ENCODE peak calls at places on chromosomes 6 and 20, in four cellular contexts. One of them, this sample, is unnamed.

GRCh38 chr6:57035549-57035948 is 10.9 kb upstream of the KIAA1586 start:
- DNase-seq in tibial artery: no peak
- DNase-seq in cardiac muscle cell: no peak
- DNase-seq in brain microvascular endothelial cell: no peak
- DNase-seq in this sample: no peak

GRCh38 chr6:157763129-157763893 is 59.7 kb upstream of the SNX9 start:
- DNase-seq in cardiac muscle cell: peak
- DNase-seq in brain microvascular endothelial cell: peak
- DNase-seq in tibial artery: no peak
- DNase-seq in this sample: no peak

GRCh38 chr6:84825461-84825860 is 61.1 kb upstream of the TBX18 start:
- DNase-seq in cardiac muscle cell: peak
- DNase-seq in brain microvascular endothelial cell: peak
- DNase-seq in tibial artery: no peak
- DNase-seq in this sample: no peak

GRCh38 chr20:3935956-3936340 is 46.8 kb downstream of the PANK2 start:
- DNase-seq in cardiac muscle cell: no peak
- DNase-seq in brain microvascular endothelial cell: no peak
- DNase-seq in tibial artery: no peak
- DNase-seq in this sample: no peak

GRCh38 chr6:43572015-43572414 is 3.8 kb downstream of the XPO5 start:
- DNase-seq in tibial artery: no peak
- DNase-seq in cardiac muscle cell: no peak
- DNase-seq in brain microvascular endothelial cell: no peak
- DNase-seq in this sample: no peak

GRCh38 chr6:67219336-67219735 is 1415.7 kb upstream of the ADGRB3 start:
- DNase-seq in tibial artery: no peak
- DNase-seq in cardiac muscle cell: peak
- DNase-seq in brain microvascular endothelial cell: no peak
- DNase-seq in this sample: no peak

GRCh38 chr6:16730720-16731502 is 30.3 kb downstream of the ATXN1 start:
- DNase-seq in brain microvascular endothelial cell: no peak
- DNase-seq in tibial artery: no peak
- DNase-seq in cardiac muscle cell: no peak
- DNase-seq in this sample: no peak

GRCh38 chr6:88730602-88731001 is 232.8 kb downstream of the RNGTT start:
- DNase-seq in cardiac muscle cell: peak
- DNase-seq in tibial artery: no peak
- DNase-seq in brain microvascular endothelial cell: peak
- DNase-seq in this sample: peak

GRCh38 chr6:53956068-53956711 is 155.1 kb upstream of the MLIP start:
- DNase-seq in cardiac muscle cell: peak
- DNase-seq in tibial artery: peak
- DNase-seq in brain microvascular endothelial cell: peak
- DNase-seq in this sample: no peak

GRCh38 chr20:59835448-59836395 is 97.7 kb downstream of the SYCP2 start:
- DNase-seq in brain microvascular endothelial cell: peak
- DNase-seq in cardiac muscle cell: peak
- DNase-seq in tibial artery: no peak
- DNase-seq in this sample: peak

GRCh38 chr6:123965894-123966293 is 162.2 kb downstream of the NKAIN2 start:
- DNase-seq in cardiac muscle cell: peak
- DNase-seq in tibial artery: no peak
- DNase-seq in brain microvascular endothelial cell: no peak
- DNase-seq in this sample: no peak

GRCh38 chr20:37192137-37192854 is 12.9 kb upstream of the MROH8 start:
- DNase-seq in tibial artery: peak
- DNase-seq in brain microvascular endothelial cell: peak
- DNase-seq in cardiac muscle cell: peak
- DNase-seq in this sample: peak

GRCh38 chr20:9555781-9556180 is 41.4 kb downstream of the LAMP5 start:
- DNase-seq in brain microvascular endothelial cell: no peak
- DNase-seq in cardiac muscle cell: no peak
- DNase-seq in tibial artery: no peak
- DNase-seq in this sample: no peak

GRCh38 chr6:25404693-25405169 is 125.6 kb downstream of the CARMIL1 start:
- DNase-seq in brain microvascular endothelial cell: no peak
- DNase-seq in tibial artery: no peak
- DNase-seq in cardiac muscle cell: no peak
- DNase-seq in this sample: no peak

GRCh38 chr20:40283689-40284088 is 405.3 kb downstream of the MAFB start:
- DNase-seq in brain microvascular endothelial cell: no peak
- DNase-seq in tibial artery: no peak
- DNase-seq in cardiac muscle cell: no peak
- DNase-seq in this sample: no peak

GRCh38 chr20:23314714-23315498 is 35.7 kb upstream of the NXT1 start:
- DNase-seq in brain microvascular endothelial cell: no peak
- DNase-seq in tibial artery: peak
- DNase-seq in cardiac muscle cell: no peak
- DNase-seq in this sample: no peak

GRCh38 chr20:29298759-29299613 is 1958.5 kb upstream of the DEFB115 start:
- DNase-seq in brain microvascular endothelial cell: no peak
- DNase-seq in tibial artery: no peak
- DNase-seq in cardiac muscle cell: peak
- DNase-seq in this sample: no peak

GRCh38 chr20:35200255-35200654 is 26.2 kb upstream of the MMP24 start:
- DNase-seq in cardiac muscle cell: peak
- DNase-seq in brain microvascular endothelial cell: peak
- DNase-seq in tibial artery: no peak
- DNase-seq in this sample: peak

GRCh38 chr6:29596381-29596900 is 11.5 kb downstream of the OR2H2 start:
- DNase-seq in cardiac muscle cell: no peak
- DNase-seq in brain microvascular endothelial cell: no peak
- DNase-seq in tibial artery: no peak
- DNase-seq in this sample: no peak

GRCh38 chr6:4732691-4733315 is 43.4 kb upstream of the CDYL start:
- DNase-seq in tibial artery: peak
- DNase-seq in brain microvascular endothelial cell: peak
- DNase-seq in cardiac muscle cell: peak
- DNase-seq in this sample: peak

DNA sequence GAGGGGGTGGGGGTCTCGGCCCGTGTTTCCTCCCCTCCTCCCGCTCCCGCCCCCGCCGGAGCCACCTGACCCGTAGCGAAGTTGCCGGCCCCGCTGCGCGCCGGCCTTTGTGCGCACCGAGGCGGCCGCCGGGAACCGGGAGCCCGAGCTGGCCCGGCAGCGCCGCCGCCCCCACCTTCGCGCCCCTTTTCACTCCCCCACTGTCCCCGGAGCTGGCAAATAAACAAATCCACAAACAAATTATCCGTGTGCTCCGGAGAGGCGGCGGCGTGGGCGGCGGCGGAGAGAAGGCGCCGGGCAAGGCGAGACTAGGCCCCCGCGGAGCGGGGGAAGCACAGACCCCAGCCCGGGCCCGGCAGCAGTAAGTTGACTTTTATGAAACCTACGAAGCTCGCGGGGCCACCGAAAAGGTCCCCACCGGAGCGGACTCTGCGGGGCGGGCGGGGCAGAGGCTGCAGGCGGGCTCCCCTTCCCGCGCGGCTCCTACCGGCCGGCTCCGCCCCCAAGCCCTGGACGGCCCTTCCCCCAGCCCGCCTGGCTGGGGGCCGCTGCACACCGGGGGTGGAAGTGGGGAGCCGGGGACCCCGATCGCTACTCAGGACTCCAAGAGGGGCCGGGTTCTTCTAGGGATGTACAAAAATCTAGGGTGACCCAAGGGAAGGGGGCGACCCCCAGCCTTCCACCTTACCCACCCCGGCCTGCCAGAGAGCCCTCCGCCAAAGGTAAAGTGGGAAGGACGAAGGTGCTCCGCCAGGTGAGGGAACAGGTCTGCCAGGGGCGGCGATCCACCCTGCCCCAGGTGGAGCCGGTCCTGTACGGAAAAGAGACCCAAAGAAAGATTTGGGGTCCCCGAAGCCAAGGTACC is 40.7 kb downstream of the YTHDF1 start:
- DNase-seq in brain microvascular endothelial cell: no peak
- DNase-seq in tibial artery: no peak
- DNase-seq in cardiac muscle cell: no peak
- DNase-seq in this sample: no peak
- H3K4me3 ChIP-seq in brain microvascular endothelial cell: no peak
- H3K4me3 ChIP-seq in tibial artery: no peak
- H3K4me3 ChIP-seq in cardiac muscle cell: peak
- H3K4me3 ChIP-seq in this sample: no peak

GRCh38 chr20:46056970-46057855 is 28.2 kb downstream of the SLC12A5 start:
- DNase-seq in brain microvascular endothelial cell: no peak
- DNase-seq in cardiac muscle cell: peak
- DNase-seq in tibial artery: peak
- DNase-seq in this sample: no peak

GRCh38 chr20:46060301-46060881 is 29.4 kb downstream of the NCOA5 start:
- DNase-seq in cardiac muscle cell: no peak
- DNase-seq in brain microvascular endothelial cell: no peak
- DNase-seq in tibial artery: no peak
- DNase-seq in this sample: no peak

GRCh38 chr20:46058656-46059281 is 29.8 kb downstream of the SLC12A5 start:
- DNase-seq in tibial artery: no peak
- DNase-seq in cardiac muscle cell: no peak
- DNase-seq in brain microvascular endothelial cell: no peak
- DNase-seq in this sample: no peak

GRCh38 chr20:46056027-46056833 is 27.2 kb downstream of the SLC12A5 start:
- DNase-seq in cardiac muscle cell: no peak
- DNase-seq in brain microvascular endothelial cell: no peak
- DNase-seq in tibial artery: no peak
- DNase-seq in this sample: no peak

DNA sequence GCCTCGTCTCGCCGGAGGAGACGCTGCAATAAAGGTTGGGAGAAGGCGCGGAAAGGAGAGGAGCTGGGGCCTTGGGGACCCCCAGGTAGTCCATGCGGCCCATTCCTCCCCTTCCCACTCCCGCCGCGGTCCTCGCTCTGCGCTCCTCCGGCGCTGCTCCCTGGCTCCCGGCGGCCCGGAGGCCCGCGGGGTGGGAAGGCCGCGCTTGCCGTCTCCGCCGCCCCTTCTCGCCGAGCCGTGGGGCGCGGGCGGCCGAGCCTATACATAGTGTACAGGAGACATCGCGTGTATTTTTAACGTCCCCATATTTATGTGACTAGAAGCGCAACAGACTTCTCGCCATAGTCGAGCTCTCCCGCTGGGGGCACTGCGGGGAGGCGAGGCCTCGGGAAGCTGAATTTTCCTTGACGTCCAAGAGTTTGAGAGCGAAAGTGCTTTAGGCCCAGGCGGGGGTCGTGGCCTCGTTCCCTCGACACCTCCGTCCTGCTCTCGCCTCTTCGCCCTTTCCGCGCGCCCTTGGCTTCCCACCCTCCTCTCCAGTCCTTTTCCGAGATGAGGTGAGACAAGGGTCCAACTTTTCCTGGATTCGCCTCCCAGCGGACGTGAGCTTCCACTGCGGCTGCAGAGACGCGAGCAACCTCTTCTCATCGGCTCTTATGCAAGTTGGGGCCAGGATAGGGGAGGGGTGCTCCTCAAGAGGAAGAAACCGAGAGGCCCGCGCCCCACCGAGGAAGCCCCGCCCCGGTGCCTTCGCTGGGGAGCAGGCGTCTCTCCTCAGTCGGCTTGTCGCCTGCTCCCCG is 29.0 kb downstream of the SLC12A5 start:
- DNase-seq in tibial artery: peak
- DNase-seq in cardiac muscle cell: peak
- DNase-seq in brain microvascular endothelial cell: peak
- DNase-seq in this sample: no peak
- H3K4me3 ChIP-seq in tibial artery: peak
- H3K4me3 ChIP-seq in cardiac muscle cell: no peak
- H3K4me3 ChIP-seq in brain microvascular endothelial cell: peak
- H3K4me3 ChIP-seq in this sample: peak

GRCh38 chr6:2376429-2377355 is 131.3 kb upstream of the GMDS start:
- DNase-seq in cardiac muscle cell: no peak
- DNase-seq in tibial artery: peak
- DNase-seq in brain microvascular endothelial cell: peak
- DNase-seq in this sample: peak

GRCh38 chr6:2378046-2378657 is 132.7 kb upstream of the GMDS start:
- DNase-seq in tibial artery: no peak
- DNase-seq in cardiac muscle cell: no peak
- DNase-seq in brain microvascular endothelial cell: no peak
- DNase-seq in this sample: no peak

GRCh38 chr6:2375443-2375842 is 130.0 kb upstream of the GMDS start:
- DNase-seq in tibial artery: no peak
- DNase-seq in cardiac muscle cell: no peak
- DNase-seq in brain microvascular endothelial cell: no peak
- DNase-seq in this sample: no peak

GRCh38 chr6:2381872-2382661 is 136.7 kb upstream of the GMDS start:
- DNase-seq in brain microvascular endothelial cell: no peak
- DNase-seq in cardiac muscle cell: no peak
- DNase-seq in tibial artery: no peak
- DNase-seq in this sample: no peak

DNA sequence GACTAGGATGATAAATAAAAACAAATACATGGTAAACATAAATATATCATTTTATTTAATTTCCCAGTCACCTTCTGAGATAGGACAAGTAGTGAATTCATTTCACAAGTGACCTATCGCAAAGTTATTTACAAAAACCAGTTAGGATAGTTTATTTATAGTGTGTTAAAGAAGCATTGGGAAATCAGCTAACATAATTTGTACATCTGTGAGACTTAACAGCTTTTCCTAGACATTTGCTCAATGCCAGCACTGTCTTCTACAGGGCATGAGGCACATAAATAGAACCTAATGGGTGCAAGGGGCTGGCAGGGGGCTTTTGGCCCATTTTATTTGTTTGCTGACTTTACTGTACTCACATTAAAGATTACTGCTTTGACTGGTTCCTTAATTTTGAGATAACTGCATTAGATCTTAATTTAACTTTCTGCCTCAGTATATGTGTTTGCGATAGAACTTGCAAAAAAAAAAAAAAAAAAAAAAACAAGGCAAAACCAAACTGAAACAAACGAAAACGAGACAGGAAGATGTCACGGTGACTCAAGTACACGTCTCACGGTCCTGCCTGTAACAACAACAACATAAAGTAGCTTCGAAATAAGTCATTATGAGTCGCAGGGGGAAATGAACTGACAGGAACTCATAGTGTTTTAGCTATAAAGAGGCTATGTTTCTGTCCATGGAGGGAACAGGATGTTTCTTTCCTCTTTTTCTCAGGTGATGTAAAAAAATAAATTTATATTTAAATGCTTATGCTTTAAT is 133.7 kb upstream of the GMDS start:
- DNase-seq in brain microvascular endothelial cell: peak
- DNase-seq in cardiac muscle cell: peak
- DNase-seq in tibial artery: no peak
- DNase-seq in this sample: peak
- H3K4me3 ChIP-seq in brain microvascular endothelial cell: no peak
- H3K4me3 ChIP-seq in cardiac muscle cell: no peak
- H3K4me3 ChIP-seq in tibial artery: no peak
- H3K4me3 ChIP-seq in this sample: no peak

DNA sequence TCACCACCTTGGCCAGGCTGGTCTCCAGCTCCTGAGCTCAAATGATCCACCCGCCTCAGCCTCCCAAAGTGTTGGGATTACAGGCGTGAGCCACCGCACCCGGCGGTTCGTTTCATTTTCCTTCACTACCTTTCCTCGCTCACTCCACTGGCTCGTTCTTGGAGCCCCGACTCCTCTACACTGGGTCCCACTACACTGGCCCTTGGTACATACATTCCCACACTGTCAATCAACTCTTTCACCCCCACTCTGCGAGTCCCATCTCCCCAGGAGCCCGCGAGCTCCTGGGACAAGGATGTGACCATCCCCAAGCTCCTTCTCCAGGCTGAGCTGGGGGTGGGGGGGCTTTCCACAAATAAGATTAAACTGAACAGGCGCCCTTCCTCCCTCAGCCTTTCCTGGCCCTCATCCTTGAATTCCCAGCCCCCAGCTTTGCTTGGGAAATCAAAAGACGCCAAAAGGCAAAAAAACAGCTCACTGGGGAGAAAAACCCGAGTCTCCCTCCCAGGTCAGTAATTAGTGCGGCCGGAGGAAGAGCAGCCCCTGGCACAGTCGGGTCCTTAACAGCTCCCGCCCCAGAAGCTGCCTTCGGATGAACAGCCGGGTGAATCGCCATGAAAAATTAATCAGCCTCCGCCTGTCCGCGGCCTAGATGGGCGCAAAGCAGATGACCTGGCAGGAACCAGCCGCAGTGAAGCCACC is 42.8 kb upstream of the LY86 start:
- DNase-seq in cardiac muscle cell: no peak
- DNase-seq in tibial artery: no peak
- DNase-seq in brain microvascular endothelial cell: no peak
- DNase-seq in this sample: no peak
- H3K4me3 ChIP-seq in cardiac muscle cell: peak
- H3K4me3 ChIP-seq in tibial artery: peak
- H3K4me3 ChIP-seq in brain microvascular endothelial cell: no peak
- H3K4me3 ChIP-seq in this sample: no peak